ENCODE peak calls at places on chromosome 9, in ten cellular contexts. One of them, this sample, is unnamed.

GRCh38 chr9:8365029-8365428 is 565.5 kb upstream of the DMAC1 start:
- DNase-seq in AG04450: peak; percentile 7
- DNase-seq in GM23338: no peak
- DNase-seq in Peyer's patch: no peak
- DNase-seq in psoas muscle: no peak
- DNase-seq in heart left ventricle: no peak
- DNase-seq in brain microvascular endothelial cell: peak; percentile 82
- DNase-seq in cardiac muscle cell: peak; percentile 77
- DNase-seq in upper lobe of right lung: no peak
- DNase-seq in prostate gland: no peak
- DNase-seq in this sample: no peak

GRCh38 chr9:81559741-81560140 is 129.6 kb downstream of the TLE1 start:
- DNase-seq in AG04450: peak; percentile 90
- DNase-seq in GM23338: no peak
- DNase-seq in Peyer's patch: no peak
- DNase-seq in psoas muscle: no peak
- DNase-seq in heart left ventricle: no peak
- DNase-seq in brain microvascular endothelial cell: peak; percentile 95
- DNase-seq in cardiac muscle cell: peak; percentile 95
- DNase-seq in upper lobe of right lung: no peak
- DNase-seq in prostate gland: no peak
- DNase-seq in this sample: peak; percentile 80

GRCh38 chr9:33227741-33228140 is 12.2 kb upstream of the SPINK4 start:
- DNase-seq in AG04450: no peak
- DNase-seq in GM23338: peak; percentile 44
- DNase-seq in Peyer's patch: no peak
- DNase-seq in psoas muscle: no peak
- DNase-seq in heart left ventricle: no peak
- DNase-seq in brain microvascular endothelial cell: no peak
- DNase-seq in cardiac muscle cell: no peak
- DNase-seq in upper lobe of right lung: no peak
- DNase-seq in prostate gland: no peak
- DNase-seq in this sample: no peak

GRCh38 chr9:94869415-94869838 is 142.9 kb downstream of the AOPEP start:
- DNase-seq in AG04450: no peak
- DNase-seq in GM23338: no peak
- DNase-seq in Peyer's patch: no peak
- DNase-seq in psoas muscle: no peak
- DNase-seq in heart left ventricle: no peak
- DNase-seq in brain microvascular endothelial cell: peak; percentile 72
- DNase-seq in cardiac muscle cell: peak; percentile 65
- DNase-seq in upper lobe of right lung: no peak
- DNase-seq in prostate gland: no peak
- DNase-seq in this sample: no peak

GRCh38 chr9:105438136-105438839 is 9.5 kb upstream of the FSD1L start:
- DNase-seq in AG04450: peak; percentile 86
- DNase-seq in GM23338: no peak
- DNase-seq in Peyer's patch: no peak
- DNase-seq in psoas muscle: no peak
- DNase-seq in heart left ventricle: no peak
- DNase-seq in brain microvascular endothelial cell: peak; percentile 70
- DNase-seq in cardiac muscle cell: peak; percentile 76
- DNase-seq in upper lobe of right lung: no peak
- DNase-seq in prostate gland: no peak
- DNase-seq in this sample: no peak

GRCh38 chr9:137785704-137786161 is 91.8 kb upstream of the CACNA1B start:
- DNase-seq in AG04450: no peak
- DNase-seq in GM23338: peak; percentile 54
- DNase-seq in Peyer's patch: no peak
- DNase-seq in psoas muscle: no peak
- DNase-seq in heart left ventricle: no peak
- DNase-seq in brain microvascular endothelial cell: peak; percentile 31
- DNase-seq in cardiac muscle cell: no peak
- DNase-seq in upper lobe of right lung: peak; percentile 54
- DNase-seq in prostate gland: no peak
- DNase-seq in this sample: no peak

GRCh38 chr9:130191749-130192120 is 19.5 kb downstream of the NCS1 start:
- DNase-seq in AG04450: no peak
- DNase-seq in GM23338: no peak
- DNase-seq in Peyer's patch: no peak
- DNase-seq in psoas muscle: no peak
- DNase-seq in heart left ventricle: no peak
- DNase-seq in brain microvascular endothelial cell: no peak
- DNase-seq in cardiac muscle cell: no peak
- DNase-seq in upper lobe of right lung: no peak
- DNase-seq in prostate gland: no peak
- DNase-seq in this sample: no peak

GRCh38 chr9:105502276-105502675 is 54.4 kb downstream of the FSD1L start:
- DNase-seq in AG04450: peak; percentile 3
- DNase-seq in GM23338: no peak
- DNase-seq in Peyer's patch: no peak
- DNase-seq in psoas muscle: no peak
- DNase-seq in heart left ventricle: no peak
- DNase-seq in brain microvascular endothelial cell: no peak
- DNase-seq in cardiac muscle cell: no peak
- DNase-seq in upper lobe of right lung: no peak
- DNase-seq in prostate gland: no peak
- DNase-seq in this sample: no peak

GRCh38 chr9:2809692-2810423 is 34.0 kb downstream of the PUM3 start:
- DNase-seq in AG04450: peak; percentile 96
- DNase-seq in GM23338: peak; percentile 82
- DNase-seq in Peyer's patch: no peak
- DNase-seq in psoas muscle: no peak
- DNase-seq in heart left ventricle: no peak
- DNase-seq in brain microvascular endothelial cell: peak; percentile 93
- DNase-seq in cardiac muscle cell: peak; percentile 97
- DNase-seq in upper lobe of right lung: no peak
- DNase-seq in prostate gland: no peak
- DNase-seq in this sample: no peak

GRCh38 chr9:96420468-96421219 is 2.5 kb upstream of the ZNF367 start:
- DNase-seq in AG04450: peak; percentile 64
- DNase-seq in GM23338: peak; percentile 89
- DNase-seq in Peyer's patch: no peak
- DNase-seq in psoas muscle: no peak
- DNase-seq in heart left ventricle: no peak
- DNase-seq in brain microvascular endothelial cell: peak; percentile 89
- DNase-seq in cardiac muscle cell: peak; percentile 94
- DNase-seq in upper lobe of right lung: no peak
- DNase-seq in prostate gland: no peak
- DNase-seq in this sample: peak; percentile 93

GRCh38 chr9:114590328-114590727 is 2.8 kb downstream of the ATP6V1G1 start:
- DNase-seq in AG04450: no peak
- DNase-seq in GM23338: no peak
- DNase-seq in Peyer's patch: no peak
- DNase-seq in psoas muscle: no peak
- DNase-seq in heart left ventricle: no peak
- DNase-seq in brain microvascular endothelial cell: no peak
- DNase-seq in cardiac muscle cell: no peak
- DNase-seq in upper lobe of right lung: no peak
- DNase-seq in prostate gland: no peak
- DNase-seq in this sample: no peak

GRCh38 chr9:114592356-114592755 is 4.8 kb downstream of the ATP6V1G1 start:
- DNase-seq in AG04450: no peak
- DNase-seq in GM23338: peak; percentile 54
- DNase-seq in Peyer's patch: no peak
- DNase-seq in psoas muscle: no peak
- DNase-seq in heart left ventricle: no peak
- DNase-seq in brain microvascular endothelial cell: peak; percentile 72
- DNase-seq in cardiac muscle cell: no peak
- DNase-seq in upper lobe of right lung: no peak
- DNase-seq in prostate gland: peak; percentile 46
- DNase-seq in this sample: peak; percentile 59

GRCh38 chr9:114588671-114589526 is 1.3 kb downstream of the ATP6V1G1 start:
- DNase-seq in AG04450: no peak
- DNase-seq in GM23338: peak; percentile 32
- DNase-seq in Peyer's patch: no peak
- DNase-seq in psoas muscle: no peak
- DNase-seq in heart left ventricle: no peak
- DNase-seq in brain microvascular endothelial cell: peak; percentile 27
- DNase-seq in cardiac muscle cell: peak; percentile 37
- DNase-seq in upper lobe of right lung: no peak
- DNase-seq in prostate gland: no peak
- DNase-seq in this sample: peak; percentile 57

GRCh38 chr9:114594136-114594535 is 6.6 kb downstream of the ATP6V1G1 start:
- DNase-seq in AG04450: no peak
- DNase-seq in GM23338: no peak
- DNase-seq in Peyer's patch: no peak
- DNase-seq in psoas muscle: no peak
- DNase-seq in heart left ventricle: no peak
- DNase-seq in brain microvascular endothelial cell: no peak
- DNase-seq in cardiac muscle cell: no peak
- DNase-seq in upper lobe of right lung: no peak
- DNase-seq in prostate gland: no peak
- DNase-seq in this sample: no peak

GRCh38 chr9:114591206-114591853 is 3.8 kb downstream of the ATP6V1G1 start:
- DNase-seq in AG04450: no peak
- DNase-seq in GM23338: no peak
- DNase-seq in Peyer's patch: no peak
- DNase-seq in psoas muscle: no peak
- DNase-seq in heart left ventricle: no peak
- DNase-seq in brain microvascular endothelial cell: no peak
- DNase-seq in cardiac muscle cell: no peak
- DNase-seq in upper lobe of right lung: no peak
- DNase-seq in prostate gland: no peak
- DNase-seq in this sample: no peak
- H3K27ac ChIP-seq in AG04450: no peak overlapping the region
- H3K27ac ChIP-seq in GM23338: peak overlapping the region; percentile 39
- H3K27ac ChIP-seq in Peyer's patch: peak overlapping the region; percentile 61
- H3K27ac ChIP-seq in psoas muscle: peak overlapping the region; percentile 84
- H3K27ac ChIP-seq in heart left ventricle: peak overlapping the region; percentile 10
- H3K27ac ChIP-seq in brain microvascular endothelial cell: peak overlapping the region; percentile 41
- H3K27ac ChIP-seq in cardiac muscle cell: peak overlapping the region; percentile 55
- H3K27ac ChIP-seq in upper lobe of right lung: no peak overlapping the region
- H3K27ac ChIP-seq in prostate gland: peak overlapping the region; percentile 46
- H3K27ac ChIP-seq in this sample: peak overlapping the region; percentile 55

GRCh38 chr9:79430599-79430998 is 141.2 kb upstream of the TLE4 start:
- DNase-seq in AG04450: no peak
- DNase-seq in GM23338: no peak
- DNase-seq in Peyer's patch: no peak
- DNase-seq in psoas muscle: no peak
- DNase-seq in heart left ventricle: no peak
- DNase-seq in brain microvascular endothelial cell: no peak
- DNase-seq in cardiac muscle cell: no peak
- DNase-seq in upper lobe of right lung: no peak
- DNase-seq in prostate gland: no peak
- DNase-seq in this sample: no peak

GRCh38 chr9:79432485-79432884 is 139.3 kb upstream of the TLE4 start:
- DNase-seq in AG04450: no peak
- DNase-seq in GM23338: peak; percentile 40
- DNase-seq in Peyer's patch: no peak
- DNase-seq in psoas muscle: no peak
- DNase-seq in heart left ventricle: no peak
- DNase-seq in brain microvascular endothelial cell: no peak
- DNase-seq in cardiac muscle cell: no peak
- DNase-seq in upper lobe of right lung: no peak
- DNase-seq in prostate gland: no peak
- DNase-seq in this sample: no peak

GRCh38 chr9:79425840-79426239 is 145.9 kb upstream of the TLE4 start:
- DNase-seq in AG04450: no peak
- DNase-seq in GM23338: no peak
- DNase-seq in Peyer's patch: no peak
- DNase-seq in psoas muscle: no peak
- DNase-seq in heart left ventricle: no peak
- DNase-seq in brain microvascular endothelial cell: no peak
- DNase-seq in cardiac muscle cell: no peak
- DNase-seq in upper lobe of right lung: no peak
- DNase-seq in prostate gland: no peak
- DNase-seq in this sample: no peak

GRCh38 chr9:79428422-79428821 is 143.3 kb upstream of the TLE4 start:
- DNase-seq in AG04450: no peak
- DNase-seq in GM23338: no peak
- DNase-seq in Peyer's patch: no peak
- DNase-seq in psoas muscle: no peak
- DNase-seq in heart left ventricle: no peak
- DNase-seq in brain microvascular endothelial cell: no peak
- DNase-seq in cardiac muscle cell: no peak
- DNase-seq in upper lobe of right lung: no peak
- DNase-seq in prostate gland: no peak
- DNase-seq in this sample: no peak

DNA sequence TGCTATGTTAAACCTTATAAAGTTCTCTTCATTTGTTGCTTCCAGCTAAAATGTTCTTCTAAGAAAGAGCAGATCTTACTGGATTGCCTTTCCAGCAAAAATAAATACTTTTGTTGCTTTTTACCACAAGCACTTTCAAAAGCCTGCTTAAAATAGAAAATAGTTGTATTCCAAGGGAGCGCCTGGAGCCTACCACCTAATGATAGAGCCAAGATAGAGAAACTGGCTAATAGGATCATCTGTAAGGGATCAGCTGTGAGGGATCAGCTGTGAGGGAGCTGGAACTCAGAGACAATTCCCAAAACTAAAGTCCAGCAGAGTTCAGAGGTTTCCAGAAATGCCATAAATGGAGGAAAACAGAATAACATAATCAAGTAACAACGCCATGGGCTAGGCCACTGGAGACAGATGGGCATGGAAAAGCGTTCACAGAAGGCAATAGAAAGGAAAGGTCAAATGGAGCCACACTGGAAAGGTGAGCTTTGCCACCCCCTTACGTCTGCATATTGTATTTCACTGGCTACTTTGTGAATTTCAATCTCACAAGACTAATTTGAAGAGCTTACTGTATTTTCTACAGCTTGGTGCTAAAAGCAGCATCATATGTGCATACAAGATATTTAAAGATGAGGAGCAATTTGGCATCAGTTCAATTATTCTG is 140.6 kb upstream of the TLE4 start:
- DNase-seq in AG04450: no peak
- DNase-seq in GM23338: peak; percentile 15
- DNase-seq in Peyer's patch: no peak
- DNase-seq in psoas muscle: no peak
- DNase-seq in heart left ventricle: no peak
- DNase-seq in brain microvascular endothelial cell: no peak
- DNase-seq in cardiac muscle cell: no peak
- DNase-seq in upper lobe of right lung: no peak
- DNase-seq in prostate gland: no peak
- DNase-seq in this sample: no peak
- TF ChIP-seq CTCF in AG04450: no peak
- TF ChIP-seq CTCF in GM23338: no peak
- TF ChIP-seq CTCF in Peyer's patch: no peak
- TF ChIP-seq CTCF in psoas muscle: no peak
- TF ChIP-seq CTCF in heart left ventricle: no peak
- TF ChIP-seq CTCF in brain microvascular endothelial cell: no peak
- TF ChIP-seq CTCF in cardiac muscle cell: no peak
- TF ChIP-seq CTCF in upper lobe of right lung: no peak
- TF ChIP-seq CTCF in prostate gland: no peak
- TF ChIP-seq CTCF in this sample: no peak

GRCh38 chr9:113592806-113593575 is 129.5 kb downstream of the RGS3 start:
- DNase-seq in AG04450: no peak
- DNase-seq in GM23338: no peak
- DNase-seq in Peyer's patch: peak; percentile 2
- DNase-seq in psoas muscle: no peak
- DNase-seq in heart left ventricle: peak; percentile 7
- DNase-seq in brain microvascular endothelial cell: no peak
- DNase-seq in cardiac muscle cell: no peak
- DNase-seq in upper lobe of right lung: no peak
- DNase-seq in prostate gland: no peak
- DNase-seq in this sample: no peak
- H3K27ac ChIP-seq in AG04450: no peak overlapping the region
- H3K27ac ChIP-seq in GM23338: no peak overlapping the region
- H3K27ac ChIP-seq in Peyer's patch: no peak overlapping the region
- H3K27ac ChIP-seq in psoas muscle: peak overlapping the region; percentile 74
- H3K27ac ChIP-seq in heart left ventricle: peak overlapping the region; percentile 89
- H3K27ac ChIP-seq in brain microvascular endothelial cell: peak overlapping the region; percentile 72
- H3K27ac ChIP-seq in cardiac muscle cell: peak overlapping the region; percentile 76
- H3K27ac ChIP-seq in upper lobe of right lung: peak overlapping the region; percentile 77
- H3K27ac ChIP-seq in prostate gland: no peak overlapping the region
- H3K27ac ChIP-seq in this sample: peak overlapping the region; percentile 72

GRCh38 chr9:91421022-91421765 is 2.4 kb downstream of the NFIL3 start:
- DNase-seq in AG04450: no peak
- DNase-seq in GM23338: peak; percentile 65
- DNase-seq in Peyer's patch: peak; percentile 58
- DNase-seq in psoas muscle: peak; percentile 48
- DNase-seq in heart left ventricle: peak; percentile 67
- DNase-seq in brain microvascular endothelial cell: peak; percentile 10
- DNase-seq in cardiac muscle cell: peak; percentile 66
- DNase-seq in upper lobe of right lung: peak; percentile 72
- DNase-seq in prostate gland: peak; percentile 29
- DNase-seq in this sample: peak; percentile 51
- TF ChIP-seq CTCF in AG04450: peak; percentile 62
- TF ChIP-seq CTCF in GM23338: peak; percentile 32
- TF ChIP-seq CTCF in Peyer's patch: no peak
- TF ChIP-seq CTCF in psoas muscle: peak; percentile 33
- TF ChIP-seq CTCF in heart left ventricle: peak; percentile 56
- TF ChIP-seq CTCF in brain microvascular endothelial cell: peak; percentile 65
- TF ChIP-seq CTCF in cardiac muscle cell: peak; percentile 54
- TF ChIP-seq CTCF in upper lobe of right lung: peak; percentile 34
- TF ChIP-seq CTCF in prostate gland: peak; percentile 35
- TF ChIP-seq CTCF in this sample: peak; percentile 75